ENCODE peak calls at places on chromosomes 7 and 10, in four cellular contexts. One of them, this sample, is unnamed. For H3K27me3, the result is how much of the 10 kb centered on the place peaks cover.

GRCh38 chr10:121498071-121498470 is 100.2 kb downstream of the FGFR2 start:
- DNase-seq in heart left ventricle: no peak
- DNase-seq in transverse colon: no peak
- DNase-seq in body of pancreas: no peak
- DNase-seq in this sample: no peak

GRCh38 chr7:1321411-1322239 is 89.0 kb downstream of the UNCX start:
- DNase-seq in heart left ventricle: no peak
- DNase-seq in transverse colon: no peak
- DNase-seq in body of pancreas: no peak
- DNase-seq in this sample: no peak

GRCh38 chr7:30206466-30206865 is 71.7 kb downstream of the MTURN start:
- DNase-seq in heart left ventricle: no peak
- DNase-seq in transverse colon: no peak
- DNase-seq in body of pancreas: no peak
- DNase-seq in this sample: no peak

GRCh38 chr7:149715476-149715875 is 57.9 kb downstream of the ZNF467 start:
- DNase-seq in heart left ventricle: no peak
- DNase-seq in transverse colon: no peak
- DNase-seq in body of pancreas: no peak
- DNase-seq in this sample: no peak

GRCh38 chr7:67512481-67512880 is 515.8 kb downstream of the TYW1 start:
- DNase-seq in heart left ventricle: no peak
- DNase-seq in transverse colon: no peak
- DNase-seq in body of pancreas: no peak
- DNase-seq in this sample: no peak

GRCh38 chr10:104246981-104247380 is 7.7 kb upstream of the GSTO1 start:
- DNase-seq in heart left ventricle: no peak
- DNase-seq in transverse colon: no peak
- DNase-seq in body of pancreas: no peak
- DNase-seq in this sample: no peak

GRCh38 chr7:13231216-13231615 is 543.8 kb downstream of the ARL4A start:
- DNase-seq in heart left ventricle: no peak
- DNase-seq in transverse colon: no peak
- DNase-seq in body of pancreas: no peak
- DNase-seq in this sample: no peak

GRCh38 chr7:129343099-129343700 is 91.0 kb upstream of the STRIP2 start:
- DNase-seq in heart left ventricle: no peak
- DNase-seq in transverse colon: no peak
- DNase-seq in body of pancreas: no peak
- DNase-seq in this sample: no peak

GRCh38 chr10:94010886-94011285 is 17.2 kb downstream of the PLCE1 start:
- DNase-seq in heart left ventricle: no peak
- DNase-seq in transverse colon: no peak
- DNase-seq in body of pancreas: no peak
- DNase-seq in this sample: no peak

GRCh38 chr10:21572578-21572977 is 38.5 kb downstream of the MLLT10 start:
- DNase-seq in heart left ventricle: no peak
- DNase-seq in transverse colon: no peak
- DNase-seq in body of pancreas: no peak
- DNase-seq in this sample: peak

GRCh38 chr7:47941136-47941844 is 7.0 kb downstream of the PKD1L1 start:
- DNase-seq in heart left ventricle: peak
- DNase-seq in transverse colon: no peak
- DNase-seq in body of pancreas: no peak
- DNase-seq in this sample: no peak

GRCh38 chr7:76165973-76166403 is 35.7 kb upstream of the SRRM3 start:
- DNase-seq in heart left ventricle: no peak
- DNase-seq in transverse colon: no peak
- DNase-seq in body of pancreas: no peak
- DNase-seq in this sample: no peak

GRCh38 chr10:101694056-101694673 is 805 bp downstream of the FBXW4 start:
- DNase-seq in heart left ventricle: peak
- DNase-seq in transverse colon: peak
- DNase-seq in body of pancreas: peak
- DNase-seq in this sample: peak

GRCh38 chr10:89633484-89633883 is 11.6 kb downstream of the PANK1 start:
- DNase-seq in heart left ventricle: no peak
- DNase-seq in transverse colon: no peak
- DNase-seq in body of pancreas: no peak
- DNase-seq in this sample: no peak

GRCh38 chr10:36280396-36280795 is 638.3 kb upstream of the FZD8 start:
- DNase-seq in heart left ventricle: no peak
- DNase-seq in transverse colon: no peak
- DNase-seq in body of pancreas: no peak
- DNase-seq in this sample: no peak

GRCh38 chr10:132601567-132601966 is 64.0 kb downstream of the INPP5A start:
- DNase-seq in heart left ventricle: no peak
- DNase-seq in transverse colon: no peak
- DNase-seq in body of pancreas: no peak
- DNase-seq in this sample: no peak

GRCh38 chr10:26485150-26485941 is 47.2 kb downstream of the APBB1IP start:
- DNase-seq in heart left ventricle: peak
- DNase-seq in transverse colon: no peak
- DNase-seq in body of pancreas: no peak
- DNase-seq in this sample: no peak

GRCh38 chr7:80053098-80053497 is 81.5 kb upstream of the GNAI1 start:
- DNase-seq in heart left ventricle: no peak
- DNase-seq in transverse colon: no peak
- DNase-seq in body of pancreas: peak
- DNase-seq in this sample: no peak

GRCh38 chr7:141027043-141027442 is 12.3 kb upstream of the MRPS33 start:
- DNase-seq in heart left ventricle: no peak
- DNase-seq in transverse colon: no peak
- DNase-seq in body of pancreas: no peak
- DNase-seq in this sample: no peak

GRCh38 chr10:5947471-5948207 is 29.7 kb downstream of the IL15RA start:
- DNase-seq in heart left ventricle: no peak
- DNase-seq in transverse colon: no peak
- DNase-seq in body of pancreas: no peak
- DNase-seq in this sample: no peak

GRCh38 chr10:129694633-129695356 is 227.8 kb downstream of the MGMT start:
- DNase-seq in heart left ventricle: peak
- DNase-seq in transverse colon: no peak
- DNase-seq in body of pancreas: no peak
- DNase-seq in this sample: peak

GRCh38 chr7:137851361-137851945 is 4.7 kb upstream of the DGKI start:
- DNase-seq in heart left ventricle: no peak
- DNase-seq in transverse colon: no peak
- DNase-seq in body of pancreas: no peak
- DNase-seq in this sample: no peak

GRCh38 chr10:96619120-96619519 is 32.3 kb upstream of the TM9SF3 start:
- DNase-seq in heart left ventricle: no peak
- DNase-seq in transverse colon: no peak
- DNase-seq in body of pancreas: no peak
- DNase-seq in this sample: no peak

GRCh38 chr10:68125770-68126169 is 16.5 kb downstream of the MYPN start:
- DNase-seq in heart left ventricle: no peak
- DNase-seq in transverse colon: no peak
- DNase-seq in body of pancreas: no peak
- DNase-seq in this sample: no peak

GRCh38 chr10:59830601-59831259 is 75.6 kb downstream of the CCDC6 start:
- DNase-seq in heart left ventricle: peak
- DNase-seq in transverse colon: peak
- DNase-seq in body of pancreas: peak
- DNase-seq in this sample: peak

GRCh38 chr10:99966306-99966705 is 43.4 kb downstream of the DNMBP start:
- DNase-seq in heart left ventricle: no peak
- DNase-seq in transverse colon: no peak
- DNase-seq in body of pancreas: no peak
- DNase-seq in this sample: no peak

GRCh38 chr10:60295028-60295937 is 94.4 kb downstream of the ANK3 start:
- DNase-seq in heart left ventricle: no peak
- DNase-seq in transverse colon: no peak
- DNase-seq in body of pancreas: no peak
- DNase-seq in this sample: no peak

GRCh38 chr7:44705434-44705833 is 43.2 kb upstream of the ZMIZ2 start:
- DNase-seq in heart left ventricle: no peak
- DNase-seq in transverse colon: no peak
- DNase-seq in body of pancreas: no peak
- DNase-seq in this sample: no peak

GRCh38 chr10:133464582-133465031 is 10.9 kb downstream of the SCART1 start:
- DNase-seq in heart left ventricle: no peak
- DNase-seq in transverse colon: no peak
- DNase-seq in body of pancreas: no peak
- DNase-seq in this sample: no peak

DNA sequence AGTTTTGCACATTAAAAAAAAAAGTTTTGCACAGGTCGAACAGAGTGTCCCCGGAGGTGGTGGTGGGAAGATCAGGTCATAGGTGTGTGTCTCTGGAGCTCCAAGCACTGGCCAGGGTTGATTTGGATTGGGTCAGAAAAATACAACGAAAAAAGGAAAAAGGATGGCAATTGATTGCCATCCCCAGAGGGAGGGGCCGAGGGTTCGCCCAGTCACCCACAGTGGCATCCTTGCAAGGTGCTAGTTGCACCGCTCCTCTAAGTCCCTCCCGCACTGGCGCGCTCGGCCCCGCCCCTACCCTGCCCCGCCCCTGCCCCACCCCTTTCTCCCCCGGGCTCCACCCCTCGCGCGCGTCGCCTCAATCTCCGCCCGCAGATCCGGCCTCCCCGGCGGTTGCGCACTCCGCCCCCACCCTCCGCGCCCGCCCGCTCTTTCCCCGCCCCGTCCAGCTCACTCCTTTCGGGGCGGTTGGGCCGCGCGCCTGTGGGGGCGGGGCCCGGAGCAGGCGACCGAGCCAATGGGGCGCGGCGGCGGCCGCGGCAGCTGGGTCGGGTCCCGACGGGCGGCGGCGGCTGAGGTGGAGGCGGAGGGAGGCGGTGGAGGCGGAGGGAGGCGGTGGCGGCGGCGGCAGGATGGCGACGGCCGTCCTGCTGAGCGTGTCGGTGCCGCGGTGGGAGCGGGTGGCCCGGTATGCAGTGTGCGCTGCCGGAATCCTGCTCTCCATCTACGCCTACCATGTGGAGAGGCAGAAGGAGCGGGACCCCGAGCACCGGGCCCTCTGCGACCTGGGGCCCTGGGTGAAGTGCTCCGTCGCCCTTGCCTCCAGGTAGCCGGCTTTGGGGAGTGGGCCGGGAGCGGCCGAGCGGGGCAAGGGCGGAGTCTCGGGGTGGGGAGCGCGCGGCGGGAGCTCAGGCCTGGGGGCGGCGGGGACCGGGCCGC is 31.5 kb upstream of the ERV3-1 start:
- DNase-seq in heart left ventricle: peak
- DNase-seq in transverse colon: peak
- DNase-seq in body of pancreas: peak
- DNase-seq in this sample: peak
- TF ChIP-seq CTCF in heart left ventricle: no peak
- TF ChIP-seq CTCF in transverse colon: no peak
- TF ChIP-seq CTCF in body of pancreas: no peak
- TF ChIP-seq CTCF in this sample: no peak

DNA sequence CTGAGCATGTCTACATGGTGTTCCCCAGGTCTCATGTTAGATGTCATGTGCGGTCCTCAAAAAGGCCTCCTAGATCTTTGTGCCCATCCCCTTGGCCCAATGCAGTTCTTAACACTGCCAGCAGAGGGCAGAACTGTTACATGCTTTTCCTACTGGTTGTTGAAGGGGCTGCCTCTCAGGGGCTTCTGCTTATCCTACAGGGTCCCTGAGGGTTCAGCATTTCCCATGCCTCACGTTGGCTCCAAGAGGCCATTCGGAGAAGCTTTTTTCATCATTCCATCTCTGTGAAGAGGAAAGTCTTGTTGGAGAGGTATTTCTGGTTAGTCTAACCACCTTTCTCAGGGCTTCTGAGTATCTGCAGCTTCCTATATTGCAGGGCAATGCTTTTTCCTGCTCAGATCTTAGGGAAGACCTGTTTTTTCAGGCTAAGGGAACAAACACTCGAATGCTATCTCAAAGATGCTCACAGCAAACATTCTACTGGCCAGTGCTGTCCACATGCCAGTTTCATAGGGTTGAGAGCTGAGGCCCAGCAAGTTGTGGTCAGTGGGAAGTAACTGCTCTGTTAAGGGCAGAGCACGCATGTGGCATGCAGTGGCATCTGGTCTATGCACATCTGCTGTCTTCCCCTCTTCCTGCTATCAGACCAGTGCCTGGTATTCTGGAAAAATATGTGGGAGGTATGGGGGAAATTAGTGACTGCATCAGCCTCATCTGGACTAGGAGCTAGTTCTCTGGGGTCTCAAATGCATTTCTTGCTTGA is 31.5 kb downstream of the MBL2 start:
- DNase-seq in heart left ventricle: no peak
- DNase-seq in transverse colon: peak
- DNase-seq in body of pancreas: peak
- DNase-seq in this sample: no peak
- TF ChIP-seq POLR2A in heart left ventricle: no peak
- TF ChIP-seq POLR2A in transverse colon: no peak
- TF ChIP-seq POLR2A in body of pancreas: no peak
- TF ChIP-seq POLR2A in this sample: no peak

GRCh38 chr7:27101188-27101905 is 1.1 kb downstream of the HOXA2 start:
- DNase-seq in heart left ventricle: no peak
- DNase-seq in transverse colon: no peak
- DNase-seq in body of pancreas: no peak
- DNase-seq in this sample: peak
- H3K27me3 ChIP-seq in heart left ventricle: half or more
- H3K27me3 ChIP-seq in transverse colon: under half
- H3K27me3 ChIP-seq in body of pancreas: under half
- H3K27me3 ChIP-seq in this sample: under half

GRCh38 chr10:43686414-43686813 is 37.7 kb upstream of the ZNF32 start:
- DNase-seq in heart left ventricle: no peak
- DNase-seq in transverse colon: no peak
- DNase-seq in body of pancreas: no peak
- DNase-seq in this sample: no peak
- TF ChIP-seq CTCF in heart left ventricle: no peak
- TF ChIP-seq CTCF in transverse colon: no peak
- TF ChIP-seq CTCF in body of pancreas: no peak
- TF ChIP-seq CTCF in this sample: no peak

DNA sequence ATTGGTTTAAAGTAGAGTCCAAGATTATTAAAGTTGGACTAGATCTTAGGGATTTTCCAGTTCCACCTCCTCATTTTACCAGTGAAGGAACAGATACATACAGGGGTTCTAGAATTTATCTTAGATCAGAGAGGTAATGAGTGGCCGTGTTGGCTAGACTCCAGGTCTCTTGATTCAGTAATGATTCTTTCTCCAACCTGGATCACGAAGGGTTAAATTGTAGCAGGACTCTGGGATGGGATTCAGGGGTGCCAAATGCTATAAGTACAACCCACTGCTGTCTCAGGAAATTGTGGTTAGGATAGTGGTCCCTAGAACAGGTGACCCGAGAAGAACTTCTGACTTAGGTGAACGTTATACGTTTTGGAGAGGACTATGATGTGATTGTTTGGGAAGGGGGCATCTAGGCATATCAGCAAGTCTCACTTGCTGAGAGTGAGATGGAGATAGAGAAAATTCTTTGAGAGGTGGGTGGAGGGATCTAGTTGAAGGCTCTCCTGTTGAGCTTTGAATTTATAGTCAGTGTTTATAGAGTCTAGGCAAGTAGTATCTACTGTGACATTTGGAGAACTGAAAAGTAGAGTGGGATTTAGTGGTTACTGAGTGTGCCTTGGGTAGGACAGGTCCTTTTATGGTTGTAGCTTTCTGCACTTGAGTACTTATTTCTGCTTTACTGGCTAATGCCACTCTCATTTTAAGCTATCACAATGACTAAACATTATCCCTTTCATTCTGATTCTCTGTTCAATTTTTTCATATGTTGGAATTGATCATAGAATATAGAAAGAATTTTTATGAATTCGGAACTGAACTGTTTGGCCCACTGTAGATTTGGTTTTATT is 58.3 kb downstream of the ST7 start:
- DNase-seq in heart left ventricle: no peak
- DNase-seq in transverse colon: no peak
- DNase-seq in body of pancreas: no peak
- DNase-seq in this sample: no peak
- TF ChIP-seq POLR2A in heart left ventricle: no peak
- TF ChIP-seq POLR2A in transverse colon: no peak
- TF ChIP-seq POLR2A in body of pancreas: no peak
- TF ChIP-seq POLR2A in this sample: no peak

GRCh38 chr7:107161415-107161814 is 7.4 kb upstream of the HBP1 start:
- DNase-seq in heart left ventricle: no peak
- DNase-seq in transverse colon: no peak
- DNase-seq in body of pancreas: no peak
- DNase-seq in this sample: no peak
- H3K27me3 ChIP-seq in heart left ventricle: under half
- H3K27me3 ChIP-seq in transverse colon: under half
- H3K27me3 ChIP-seq in body of pancreas: under half
- H3K27me3 ChIP-seq in this sample: under half

This sample was measured in ovary.